ENCODE peak calls at places on chromosomes 16 and 17, in eight cellular contexts. D is left cardiac atrium, E is astrocyte of the cerebellum, C is IMR-90, P is H54, V is OCI-LY7, R is MV-4-11, M is NCI-H748 treated with DMSO at 0.1 percent for 48 hours. A is an unnamed sample.

GRCh38 chr17:48054238-48055185 is 6.4 kb downstream of the NFE2L1 start:
- DNase-seq in D (peak), E (peak), C (peak), P (no peak), V (no peak), R (no peak), M (peak), A (peak)

GRCh38 chr17:43637563-43638323 is 24.0 kb downstream of the MEOX1 start:
- DNase-seq in D (no peak), E (no peak), C (peak), P (no peak), V (no peak), R (no peak), M (no peak), A (no peak)

GRCh38 chr17:45302649-45303173 is 14.1 kb downstream of the MAP3K14 start:
- DNase-seq in D (no peak), E (no peak), C (peak), P (no peak), V (peak), R (peak), M (no peak), A (peak)

GRCh38 chr16:17125671-17126070 is 345.1 kb downstream of the XYLT1 start:
- DNase-seq in D (no peak), E (peak), C (peak), P (no peak), V (no peak), R (no peak), M (no peak), A (no peak)

GRCh38 chr16:19874026-19874425 is 10.6 kb downstream of the GPRC5B start:
- DNase-seq in D (no peak), E (no peak), C (no peak), P (no peak), V (no peak), R (no peak), M (no peak), A (peak)

GRCh38 chr16:48558269-48558915 is 51.6 kb downstream of the N4BP1 start:
- DNase-seq in D (no peak), E (no peak), C (peak), P (no peak), V (no peak), R (peak), M (no peak), A (peak)

GRCh38 chr16:1042776-1043349 is 29.7 kb upstream of the SSTR5 start:
- DNase-seq in D (no peak), E (no peak), C (no peak), P (no peak), V (no peak), R (no peak), M (peak), A (no peak)

GRCh38 chr17:40958086-40958953 is 8.4 kb downstream of the KRT39 start:
- DNase-seq in D (no peak), E (no peak), C (no peak), P (no peak), V (no peak), R (no peak), M (peak), A (no peak)

GRCh38 chr17:61505846-61506627 is 53.8 kb downstream of the TBX4 start:
- DNase-seq in D (no peak), E (no peak), C (no peak), P (no peak), V (no peak), R (no peak), M (no peak), A (no peak)

GRCh38 chr17:75652934-75653549 is 13.9 kb downstream of the RECQL5 start:
- DNase-seq in D (no peak), E (peak), C (peak), P (no peak), V (peak), R (peak), M (no peak), A (peak)

GRCh38 chr16:72394526-72394925 is 222.6 kb upstream of the PMFBP1 start:
- DNase-seq in D (no peak), E (no peak), C (no peak), P (no peak), V (no peak), R (no peak), M (no peak), A (no peak)

GRCh38 chr17:60577147-60577925 is 22.7 kb upstream of the PPM1D start:
- DNase-seq in D (no peak), E (no peak), C (peak), P (no peak), V (no peak), R (peak), M (no peak), A (peak)

GRCh38 chr17:65177901-65178300 is 40.7 kb downstream of the RGS9 start:
- DNase-seq in D (no peak), E (peak), C (peak), P (peak), V (peak), R (peak), M (no peak), A (peak)

GRCh38 chr17:81712468-81713003 is 452 bp downstream of the SLC25A10 start:
- DNase-seq in D (no peak), E (no peak), C (no peak), P (peak), V (peak), R (no peak), M (no peak), A (no peak)

GRCh38 chr16:57299719-57300386 is 15.4 kb upstream of the PLLP start:
- DNase-seq in D (peak), E (peak), C (peak), P (peak), V (peak), R (peak), M (peak), A (peak)

GRCh38 chr16:67928561-67929364 is 2.9 kb downstream of the CTRL start:
- DNase-seq in D (peak), E (peak), C (peak), P (peak), V (peak), R (peak), M (peak), A (peak)

GRCh38 chr17:55242481-55242880 is 22.3 kb upstream of the HLF start:
- DNase-seq in D (no peak), E (no peak), C (no peak), P (no peak), V (no peak), R (no peak), M (no peak), A (no peak)

GRCh38 chr16:3157229-3158013 is 22.6 kb downstream of the ZNF213 start:
- DNase-seq in D (peak), E (peak), C (peak), P (peak), V (peak), R (peak), M (peak), A (peak)

GRCh38 chr17:14301279-14301760 is 439 bp downstream of the HS3ST3B1 start:
- DNase-seq in D (no peak), E (no peak), C (no peak), P (no peak), V (peak), R (no peak), M (peak), A (no peak)

GRCh38 chr17:42459983-42460300 is 1.3 kb downstream of the ATP6V0A1 start:
- DNase-seq in D (no peak), E (no peak), C (peak), P (no peak), V (peak), R (peak), M (no peak), A (peak)

A was measured in fibroblast of the aortic adventitia.